ENCODE peak calls at places on chromosomes 2 and 18, in ten cellular contexts. L, W, R, Q, M, B, Y, Z, D and T are unnamed samples.

GRCh38 chr18:80175451-80176235 is 66.6 kb downstream of the ADNP2 start:
- DNase-seq in L (no peak), W (no peak), R (no peak), Q (peak), M (peak), B (no peak), Y (no peak), Z (no peak), D (no peak), T (no peak)

GRCh38 chr2:174605687-174606086 is 8.1 kb upstream of the WIPF1 start:
- DNase-seq in L (no peak), W (no peak), R (no peak), Q (peak), M (no peak), B (peak), Y (no peak), Z (no peak), D (peak), T (no peak)

GRCh38 chr2:46275995-46276394 is 21.2 kb upstream of the EPAS1 start:
- DNase-seq in L (peak), W (peak), R (no peak), Q (no peak), M (no peak), B (no peak), Y (peak), Z (peak), D (no peak), T (no peak)

GRCh38 chr18:50727721-50728470 is 91.9 kb downstream of the MRO start:
- DNase-seq in L (no peak), W (no peak), R (no peak), Q (no peak), M (no peak), B (no peak), Y (peak), Z (no peak), D (no peak), T (no peak)

GRCh38 chr2:18829331-18829902 is 240.0 kb upstream of the NT5C1B start:
- DNase-seq in L (no peak), W (no peak), R (peak), Q (no peak), M (no peak), B (peak), Y (no peak), Z (no peak), D (peak), T (no peak)

GRCh38 chr2:18752667-18753422 is 163.5 kb upstream of the NT5C1B start:
- DNase-seq in L (no peak), W (no peak), R (no peak), Q (peak), M (no peak), B (peak), Y (no peak), Z (no peak), D (peak), T (no peak)

GRCh38 chr2:201795608-201796477 is 10.5 kb upstream of the CDK15 start:
- DNase-seq in L (no peak), W (no peak), R (no peak), Q (peak), M (no peak), B (peak), Y (peak), Z (no peak), D (peak), T (peak)

GRCh38 chr18:63970803-63971191 is 916 bp downstream of the SERPINB8 start:
- DNase-seq in L (peak), W (peak), R (peak), Q (no peak), M (no peak), B (peak), Y (peak), Z (no peak), D (no peak), T (no peak)

GRCh38 chr2:64401501-64401880 is 52.5 kb upstream of the LGALSL start:
- DNase-seq in L (no peak), W (no peak), R (no peak), Q (no peak), M (no peak), B (no peak), Y (no peak), Z (no peak), D (no peak), T (no peak)

GRCh38 chr2:165240927-165241326 is 1.7 kb downstream of the SCN2A start:
- DNase-seq in L (no peak), W (no peak), R (no peak), Q (no peak), M (no peak), B (no peak), Y (no peak), Z (no peak), D (no peak), T (no peak)

GRCh38 chr2:161316686-161317085 is 8.5 kb downstream of the PSMD14 start:
- DNase-seq in L (no peak), W (no peak), R (no peak), Q (no peak), M (no peak), B (peak), Y (no peak), Z (no peak), D (no peak), T (no peak)

GRCh38 chr2:30180230-30180629 is 33.4 kb downstream of the YPEL5 start:
- DNase-seq in L (no peak), W (peak), R (no peak), Q (no peak), M (no peak), B (no peak), Y (no peak), Z (no peak), D (no peak), T (no peak)

GRCh38 chr2:100142393-100142792 is at the start of gene AFF3:
- DNase-seq in L (no peak), W (peak), R (no peak), Q (peak), M (peak), B (no peak), Y (peak), Z (no peak), D (no peak), T (no peak)

GRCh38 chr18:45652303-45652702 is 37.0 kb downstream of the SLC14A2 start:
- DNase-seq in L (no peak), W (no peak), R (no peak), Q (no peak), M (no peak), B (no peak), Y (no peak), Z (no peak), D (no peak), T (no peak)

GRCh38 chr2:128444816-128445532 is 126.3 kb upstream of the HS6ST1 start:
- DNase-seq in L (no peak), W (peak), R (no peak), Q (no peak), M (no peak), B (peak), Y (no peak), Z (peak), D (no peak), T (no peak)

GRCh38 chr2:64317712-64318475 is 136.1 kb upstream of the LGALSL start:
- DNase-seq in L (no peak), W (no peak), R (no peak), Q (no peak), M (no peak), B (no peak), Y (no peak), Z (no peak), D (no peak), T (no peak)

GRCh38 chr2:168538133-168538532 is 82.1 kb downstream of the CERS6 start:
- DNase-seq in L (no peak), W (no peak), R (no peak), Q (no peak), M (no peak), B (no peak), Y (no peak), Z (no peak), D (no peak), T (no peak)

GRCh38 chr2:229431331-229431954 is 160.4 kb upstream of the PID1 start:
- DNase-seq in L (no peak), W (no peak), R (no peak), Q (peak), M (no peak), B (peak), Y (no peak), Z (no peak), D (peak), T (no peak)

GRCh38 chr2:238238311-238238765 is 1.5 kb downstream of the HES6 start:
- DNase-seq in L (no peak), W (no peak), R (no peak), Q (peak), M (no peak), B (no peak), Y (no peak), Z (no peak), D (no peak), T (no peak)

GRCh38 chr2:43139996-43140621 is 86.3 kb downstream of the ZFP36L2 start:
- DNase-seq in L (peak), W (no peak), R (no peak), Q (peak), M (no peak), B (no peak), Y (peak), Z (peak), D (no peak), T (no peak)

GRCh38 chr18:22731398-22731797 is 201.7 kb upstream of the RBBP8 start:
- DNase-seq in L (no peak), W (no peak), R (no peak), Q (no peak), M (no peak), B (no peak), Y (no peak), Z (no peak), D (no peak), T (no peak)

GRCh38 chr2:65636024-65636423 is 203.6 kb upstream of the SPRED2 start:
- DNase-seq in L (no peak), W (no peak), R (no peak), Q (no peak), M (no peak), B (no peak), Y (no peak), Z (no peak), D (no peak), T (no peak)

GRCh38 chr18:5600376-5601071 is 56.7 kb upstream of the EPB41L3 start:
- DNase-seq in L (no peak), W (no peak), R (no peak), Q (peak), M (no peak), B (peak), Y (no peak), Z (no peak), D (no peak), T (no peak)

GRCh38 chr2:205834776-205835175 is 152.5 kb downstream of the NRP2 start:
- DNase-seq in L (no peak), W (no peak), R (no peak), Q (no peak), M (no peak), B (peak), Y (peak), Z (peak), D (no peak), T (no peak)

GRCh38 chr2:218566296-218566695 is 1.9 kb downstream of the USP37 start:
- DNase-seq in L (no peak), W (no peak), R (no peak), Q (peak), M (no peak), B (no peak), Y (no peak), Z (no peak), D (no peak), T (no peak)

GRCh38 chr2:218569038-218569431 is 396 bp downstream of the CNOT9 start:
- DNase-seq in L (peak), W (peak), R (peak), Q (peak), M (peak), B (peak), Y (peak), Z (peak), D (peak), T (peak)

GRCh38 chr2:218567797-218568189 is 358 bp downstream of the USP37 start:
- DNase-seq in L (no peak), W (no peak), R (no peak), Q (no peak), M (no peak), B (no peak), Y (no peak), Z (no peak), D (no peak), T (no peak)

GRCh38 chr2:218569661-218570500 is 1.2 kb downstream of the CNOT9 start:
- DNase-seq in L (no peak), W (no peak), R (peak), Q (peak), M (no peak), B (peak), Y (peak), Z (no peak), D (peak), T (no peak)

GRCh38 chr2:218568190-218569037 is at the start of the genes CNOT9 and USP37:
- DNase-seq in L (peak), W (peak), R (peak), Q (peak), M (peak), B (peak), Y (peak), Z (peak), D (peak), T (peak)
- TF ChIP-seq POLR2A in L (no peak), W (no peak), R (peak), Q (peak), M (no peak), B (peak), Y (peak), Z (peak), D (peak), T (peak)

DNA sequence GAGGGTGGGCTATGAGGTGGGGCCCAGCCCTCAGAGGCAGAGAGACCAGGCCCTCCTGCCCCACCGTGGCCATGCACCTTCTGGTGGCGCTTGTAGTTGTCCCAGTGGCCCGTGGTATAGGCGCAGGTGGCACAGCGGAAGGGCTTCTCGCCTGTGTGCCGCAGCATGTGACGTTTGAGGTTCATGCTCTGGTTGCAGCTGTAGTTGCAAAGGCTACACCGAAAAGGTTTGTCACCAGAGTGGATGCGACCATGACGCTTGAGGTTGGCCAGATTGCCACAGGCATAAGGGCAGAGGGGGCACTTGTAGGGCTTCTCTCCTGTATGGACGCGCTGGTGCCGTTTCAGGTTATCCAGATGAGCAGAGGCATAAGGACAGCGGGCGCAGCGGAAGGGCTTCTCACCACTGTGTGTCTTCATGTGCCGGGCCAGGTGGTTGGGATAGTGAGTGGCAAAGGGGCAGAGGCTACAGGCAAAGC is 2.9 kb downstream of the ZNF513 start:
- DNase-seq in L (peak), W (no peak), R (no peak), Q (no peak), M (no peak), B (no peak), Y (no peak), Z (no peak), D (no peak), T (no peak)
- TF ChIP-seq POLR2A in L (no peak), W (no peak), R (no peak), Q (peak), M (no peak), B (no peak), Y (no peak), Z (no peak), D (peak), T (no peak)

DNA sequence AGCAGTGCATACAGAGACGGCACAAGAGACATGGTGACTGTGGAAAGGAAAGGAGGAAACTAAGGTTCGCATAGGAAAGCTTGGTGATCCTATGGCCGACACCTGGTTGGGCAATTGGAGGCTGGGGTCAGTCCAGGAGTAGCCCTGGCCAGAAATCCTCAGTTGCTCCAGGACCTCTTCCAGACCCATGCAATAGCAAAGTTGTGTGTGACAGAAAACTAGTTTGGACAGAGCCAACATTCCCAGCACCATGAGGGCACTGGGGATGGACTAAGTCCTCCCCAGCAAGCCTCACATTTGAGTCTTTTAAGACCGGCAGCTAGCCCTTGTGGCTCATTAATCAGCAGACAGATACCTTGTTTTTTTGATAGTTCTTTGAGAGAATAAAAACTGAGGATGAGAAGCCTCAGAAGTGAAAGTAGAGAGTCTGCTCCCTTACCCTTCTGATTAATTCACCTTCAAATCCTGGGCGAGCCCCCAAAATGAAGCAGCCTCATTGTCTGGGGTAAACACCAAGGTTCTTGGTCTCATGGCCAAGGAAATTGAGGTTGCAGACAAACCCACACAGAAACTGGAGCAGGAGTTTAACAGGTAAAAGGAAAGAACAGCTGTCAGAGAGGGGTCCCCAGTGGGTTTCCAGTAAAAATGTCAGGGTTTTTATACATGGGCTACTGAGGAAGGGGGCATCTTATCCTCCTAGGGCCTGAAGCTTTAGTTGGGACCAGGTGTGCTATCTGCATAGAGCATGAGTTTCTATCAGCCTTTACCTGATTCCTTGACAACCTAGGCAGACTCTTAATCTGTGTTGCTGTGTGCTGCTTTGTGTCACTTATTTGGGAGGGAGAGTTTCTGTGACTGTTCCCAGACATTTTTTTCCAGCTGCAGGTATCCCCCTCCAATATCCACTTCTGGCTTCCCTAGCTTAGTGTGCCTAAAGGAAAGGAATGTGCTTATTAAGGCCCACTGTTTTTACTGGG is 39.1 kb downstream of the STK17B start:
- DNase-seq in L (no peak), W (no peak), R (no peak), Q (peak), M (peak), B (peak), Y (no peak), Z (no peak), D (no peak), T (no peak)
- TF ChIP-seq POLR2A in L (no peak), W (no peak), R (no peak), Q (no peak), M (no peak), B (no peak), Y (no peak), Z (no peak), D (no peak), T (no peak)

GRCh38 chr2:232988444-232988843 is 24.6 kb downstream of the NGEF start:
- DNase-seq in L (no peak), W (peak), R (no peak), Q (peak), M (no peak), B (peak), Y (peak), Z (peak), D (peak), T (peak)
- TF ChIP-seq POLR2A in L (no peak), W (no peak), R (no peak), Q (no peak), M (no peak), B (no peak), Y (no peak), Z (no peak), D (no peak), T (no peak)